ENCODE peak calls at places on chromosomes 4 and X, in six cellular contexts. One of them, this sample, is unnamed.

GRCh38 chr4:75512336-75513211 is 1.6 kb downstream of the RCHY1 start:
- DNase-seq in fibroblast of lung: peak
- DNase-seq in kidney: no peak
- DNase-seq in endothelial cell: peak
- DNase-seq in adrenal gland: no peak
- DNase-seq in BE2C: no peak
- DNase-seq in this sample: no peak

GRCh38 chrX:129779086-129779672 is 570 bp upstream of the SASH3 start:
- DNase-seq in fibroblast of lung: no peak
- DNase-seq in kidney: peak
- DNase-seq in endothelial cell: no peak
- DNase-seq in adrenal gland: no peak
- DNase-seq in BE2C: no peak
- DNase-seq in this sample: no peak

GRCh38 chrX:926070-926469 is 286.4 kb downstream of the CRLF2 start:
- DNase-seq in fibroblast of lung: no peak
- DNase-seq in kidney: no peak
- DNase-seq in endothelial cell: no peak
- DNase-seq in adrenal gland: no peak
- DNase-seq in BE2C: no peak
- DNase-seq in this sample: no peak

GRCh38 chrX:153646620-153647373 is at the start of gene DUSP9:
- DNase-seq in fibroblast of lung: no peak
- DNase-seq in kidney: peak
- DNase-seq in endothelial cell: peak
- DNase-seq in adrenal gland: peak
- DNase-seq in BE2C: peak
- DNase-seq in this sample: no peak

GRCh38 chrX:20431486-20431885 is 164.8 kb upstream of the RPS6KA3 start:
- DNase-seq in fibroblast of lung: peak
- DNase-seq in kidney: no peak
- DNase-seq in endothelial cell: no peak
- DNase-seq in adrenal gland: no peak
- DNase-seq in BE2C: no peak
- DNase-seq in this sample: no peak

GRCh38 chr4:158020734-158021346 is 152.0 kb downstream of the GASK1B start:
- DNase-seq in fibroblast of lung: peak
- DNase-seq in kidney: no peak
- DNase-seq in endothelial cell: no peak
- DNase-seq in adrenal gland: no peak
- DNase-seq in BE2C: no peak
- DNase-seq in this sample: no peak

GRCh38 chr4:187380181-187380581 is 615.4 kb upstream of the ZFP42 start:
- DNase-seq in fibroblast of lung: peak
- DNase-seq in kidney: no peak
- DNase-seq in endothelial cell: peak
- DNase-seq in adrenal gland: no peak
- DNase-seq in BE2C: peak
- DNase-seq in this sample: no peak

GRCh38 chr4:101411926-101412325 is 64.6 kb upstream of the PPP3CA start:
- DNase-seq in fibroblast of lung: no peak
- DNase-seq in kidney: no peak
- DNase-seq in endothelial cell: no peak
- DNase-seq in adrenal gland: no peak
- DNase-seq in BE2C: no peak
- DNase-seq in this sample: no peak

GRCh38 chr4:151418385-151418784 is 9.4 kb downstream of the FHIP1A start:
- DNase-seq in fibroblast of lung: peak
- DNase-seq in kidney: no peak
- DNase-seq in endothelial cell: no peak
- DNase-seq in adrenal gland: peak
- DNase-seq in BE2C: no peak
- DNase-seq in this sample: peak

GRCh38 chrX:40734956-40735317 is 405 bp downstream of the MED14 start:
- DNase-seq in fibroblast of lung: peak
- DNase-seq in kidney: no peak
- DNase-seq in endothelial cell: no peak
- DNase-seq in adrenal gland: peak
- DNase-seq in BE2C: no peak
- DNase-seq in this sample: no peak

GRCh38 chr4:141376769-141377168 is 156.1 kb downstream of the ZNF330 start:
- DNase-seq in fibroblast of lung: no peak
- DNase-seq in kidney: no peak
- DNase-seq in endothelial cell: no peak
- DNase-seq in adrenal gland: no peak
- DNase-seq in BE2C: no peak
- DNase-seq in this sample: no peak

GRCh38 chr4:141371206-141371605 is 150.5 kb downstream of the ZNF330 start:
- DNase-seq in fibroblast of lung: no peak
- DNase-seq in kidney: no peak
- DNase-seq in endothelial cell: no peak
- DNase-seq in adrenal gland: no peak
- DNase-seq in BE2C: no peak
- DNase-seq in this sample: no peak

GRCh38 chr4:141375855-141376254 is 155.2 kb downstream of the ZNF330 start:
- DNase-seq in fibroblast of lung: peak
- DNase-seq in kidney: no peak
- DNase-seq in endothelial cell: no peak
- DNase-seq in adrenal gland: peak
- DNase-seq in BE2C: peak
- DNase-seq in this sample: peak
- TF ChIP-seq CTCF in fibroblast of lung: peak
- TF ChIP-seq CTCF in kidney: no peak
- TF ChIP-seq CTCF in endothelial cell: no peak
- TF ChIP-seq CTCF in adrenal gland: no peak
- TF ChIP-seq CTCF in BE2C: peak
- TF ChIP-seq CTCF in this sample: peak

DNA sequence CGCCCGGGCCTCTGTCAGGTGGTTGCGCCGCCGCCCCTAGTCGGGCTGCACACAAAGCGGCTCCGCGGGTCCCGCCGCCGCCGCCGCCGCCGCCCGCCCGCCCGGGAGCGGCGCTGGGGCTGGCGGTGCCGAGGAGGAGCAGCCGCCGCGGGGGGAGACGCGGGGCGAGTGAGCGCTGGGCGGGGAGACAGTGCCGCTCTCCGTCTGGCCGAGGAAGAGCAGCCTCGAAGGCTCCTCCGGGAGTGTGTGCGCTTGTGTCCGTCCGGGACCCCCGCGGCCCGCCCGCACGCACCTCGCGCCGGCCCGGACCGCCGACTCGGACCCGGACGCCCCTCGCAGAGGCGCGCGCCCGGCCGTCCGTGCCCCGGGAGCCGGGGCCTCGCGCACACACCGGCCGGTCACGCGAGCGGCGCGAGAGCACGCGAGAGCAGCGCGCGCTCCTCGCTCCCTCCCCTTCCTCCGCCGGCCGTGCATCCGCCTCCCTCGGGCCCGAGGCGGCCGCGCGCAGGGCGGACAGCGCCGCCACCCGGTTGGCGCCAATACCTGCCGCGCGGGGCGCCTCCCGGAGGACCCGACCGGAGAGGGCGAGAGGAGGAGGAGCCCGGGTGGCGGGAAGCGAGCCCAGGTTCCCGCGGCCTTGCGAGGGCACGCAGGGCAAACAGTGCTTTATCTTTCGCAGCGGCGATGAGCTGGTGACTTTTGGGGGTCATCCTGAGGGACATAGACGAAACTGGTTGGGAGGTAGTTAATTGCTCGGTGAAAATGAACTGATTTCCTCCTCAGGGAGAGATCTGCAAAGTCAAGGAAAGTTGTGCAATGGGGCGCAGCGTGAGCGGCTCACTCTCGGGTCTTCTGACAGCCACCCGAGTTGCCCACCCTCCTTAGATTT is at the start of gene PDS5A:
- DNase-seq in fibroblast of lung: peak
- DNase-seq in kidney: peak
- DNase-seq in endothelial cell: peak
- DNase-seq in adrenal gland: peak
- DNase-seq in BE2C: peak
- DNase-seq in this sample: peak
- TF ChIP-seq CTCF in fibroblast of lung: peak
- TF ChIP-seq CTCF in kidney: peak
- TF ChIP-seq CTCF in endothelial cell: peak
- TF ChIP-seq CTCF in adrenal gland: peak
- TF ChIP-seq CTCF in BE2C: peak
- TF ChIP-seq CTCF in this sample: peak

DNA sequence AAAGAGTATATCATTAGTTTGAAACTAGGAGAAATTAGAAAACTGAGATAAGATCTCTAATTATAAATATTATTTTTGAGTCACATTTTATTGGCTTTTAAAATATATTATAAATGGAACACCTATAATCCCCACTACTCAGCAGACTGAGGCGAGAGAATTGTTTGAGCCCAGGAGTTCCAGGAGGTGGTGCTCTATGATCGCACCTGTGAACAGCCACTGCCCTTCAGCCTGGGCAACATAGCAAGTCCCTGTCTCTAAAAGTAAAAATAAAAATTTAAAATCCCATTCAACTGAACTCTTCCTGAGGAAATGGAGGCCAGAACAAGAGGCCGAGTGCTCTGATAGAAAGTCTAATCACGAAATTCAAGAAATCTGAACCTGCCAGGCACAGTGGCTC is 6.3 kb upstream of the C4orf36 start:
- DNase-seq in fibroblast of lung: no peak
- DNase-seq in kidney: no peak
- DNase-seq in endothelial cell: no peak
- DNase-seq in adrenal gland: no peak
- DNase-seq in BE2C: peak
- DNase-seq in this sample: no peak
- TF ChIP-seq CTCF in fibroblast of lung: no peak
- TF ChIP-seq CTCF in kidney: peak
- TF ChIP-seq CTCF in endothelial cell: no peak
- TF ChIP-seq CTCF in adrenal gland: no peak
- TF ChIP-seq CTCF in BE2C: peak
- TF ChIP-seq CTCF in this sample: no peak

GRCh38 chrX:141879616-141880015 is 24.1 kb upstream of the MAGEC1 start:
- DNase-seq in fibroblast of lung: no peak
- DNase-seq in kidney: no peak
- DNase-seq in endothelial cell: no peak
- DNase-seq in adrenal gland: no peak
- DNase-seq in BE2C: no peak
- DNase-seq in this sample: no peak
- TF ChIP-seq CTCF in fibroblast of lung: no peak
- TF ChIP-seq CTCF in kidney: no peak
- TF ChIP-seq CTCF in endothelial cell: no peak
- TF ChIP-seq CTCF in adrenal gland: no peak
- TF ChIP-seq CTCF in BE2C: no peak
- TF ChIP-seq CTCF in this sample: no peak

GRCh38 chrX:63613531-63614028 is 171.4 kb downstream of the ARHGEF9 start:
- DNase-seq in fibroblast of lung: no peak
- DNase-seq in kidney: no peak
- DNase-seq in endothelial cell: no peak
- DNase-seq in adrenal gland: no peak
- DNase-seq in BE2C: no peak
- DNase-seq in this sample: no peak
- TF ChIP-seq CTCF in fibroblast of lung: no peak
- TF ChIP-seq CTCF in kidney: no peak
- TF ChIP-seq CTCF in endothelial cell: no peak
- TF ChIP-seq CTCF in adrenal gland: no peak
- TF ChIP-seq CTCF in BE2C: no peak
- TF ChIP-seq CTCF in this sample: no peak

DNA sequence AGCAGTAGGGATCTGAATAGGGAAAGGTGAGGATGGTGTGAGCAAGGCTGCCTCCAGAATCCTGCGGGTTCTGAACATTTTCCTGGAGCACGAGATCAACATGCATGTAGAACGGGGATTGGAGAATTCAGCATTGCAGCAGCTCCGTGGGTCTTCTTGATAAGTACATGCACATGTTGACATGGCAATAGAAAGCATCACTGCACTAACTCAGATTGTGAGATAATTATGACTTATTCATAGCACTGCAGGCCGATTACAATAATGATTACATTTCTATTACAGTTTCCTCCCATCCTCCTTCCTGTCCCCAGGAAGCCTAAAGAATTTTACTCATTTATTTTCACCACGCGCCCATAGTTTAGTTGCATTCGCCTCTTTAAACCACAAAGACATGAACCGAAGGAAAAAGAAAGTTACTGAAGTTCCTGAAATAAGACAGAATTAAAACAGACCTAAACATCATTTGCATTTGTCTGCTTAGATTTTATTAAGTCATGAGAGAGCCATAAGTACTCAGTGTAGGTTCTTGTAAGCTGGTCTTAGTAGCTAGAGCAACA is 61.3 kb upstream of the ARX start:
- DNase-seq in fibroblast of lung: no peak
- DNase-seq in kidney: no peak
- DNase-seq in endothelial cell: no peak
- DNase-seq in adrenal gland: no peak
- DNase-seq in BE2C: no peak
- DNase-seq in this sample: no peak
- TF ChIP-seq CTCF in fibroblast of lung: no peak
- TF ChIP-seq CTCF in kidney: no peak
- TF ChIP-seq CTCF in endothelial cell: no peak
- TF ChIP-seq CTCF in adrenal gland: no peak
- TF ChIP-seq CTCF in BE2C: no peak
- TF ChIP-seq CTCF in this sample: no peak

DNA sequence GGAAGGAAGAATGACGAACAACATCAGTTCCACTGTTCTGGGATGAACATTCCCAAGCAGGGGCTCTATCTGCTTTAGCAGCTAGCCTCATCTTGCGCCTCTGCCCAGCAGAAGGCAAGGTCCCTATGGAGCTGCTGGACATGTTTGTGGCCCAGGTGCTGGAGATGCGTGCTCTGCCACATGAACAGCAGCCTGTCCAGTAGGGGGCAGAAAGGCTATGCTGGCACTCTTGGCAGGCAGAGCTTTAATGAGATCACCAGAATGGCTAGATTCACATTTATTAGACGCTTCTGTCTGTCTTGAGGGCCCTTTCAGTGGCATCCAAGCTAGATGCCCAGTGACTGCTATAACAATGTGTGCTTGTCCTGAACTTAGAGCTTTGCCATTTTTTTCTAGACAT is 1826.0 kb downstream of the STIM2 start:
- DNase-seq in fibroblast of lung: peak
- DNase-seq in kidney: no peak
- DNase-seq in endothelial cell: peak
- DNase-seq in adrenal gland: no peak
- DNase-seq in BE2C: peak
- DNase-seq in this sample: no peak
- TF ChIP-seq CTCF in fibroblast of lung: peak
- TF ChIP-seq CTCF in kidney: peak
- TF ChIP-seq CTCF in endothelial cell: peak
- TF ChIP-seq CTCF in adrenal gland: no peak
- TF ChIP-seq CTCF in BE2C: peak
- TF ChIP-seq CTCF in this sample: peak

GRCh38 chrX:136711147-136711546 is 63.2 kb downstream of the CD40LG start:
- DNase-seq in fibroblast of lung: peak
- DNase-seq in kidney: no peak
- DNase-seq in endothelial cell: peak
- DNase-seq in adrenal gland: peak
- DNase-seq in BE2C: peak
- DNase-seq in this sample: peak
- TF ChIP-seq CTCF in fibroblast of lung: peak
- TF ChIP-seq CTCF in kidney: peak
- TF ChIP-seq CTCF in endothelial cell: no peak
- TF ChIP-seq CTCF in adrenal gland: no peak
- TF ChIP-seq CTCF in BE2C: peak
- TF ChIP-seq CTCF in this sample: peak

This sample was measured in AG09319.